ENCODE peak calls at places on chromosomes 5 and 9, in eight cellular contexts. One of them, this sample, is unnamed.

GRCh38 chr5:95081500-95082355 is 203.2 kb downstream of the MCTP1 start:
- DNase-seq in GM23338: peak; percentile 54
- DNase-seq in HCT116: no peak
- DNase-seq in GM23248: peak; percentile 76
- DNase-seq in neural progenitor cell: peak; percentile 21
- DNase-seq in HepG2: peak; percentile 9
- DNase-seq in fibroblast of lung: peak; percentile 85
- DNase-seq in PC-3: peak; percentile 83
- DNase-seq in this sample: peak; percentile 93

GRCh38 chr9:101705135-101705661 is 33.2 kb downstream of the GRIN3A start:
- DNase-seq in GM23338: peak; percentile 86
- DNase-seq in HCT116: no peak
- DNase-seq in GM23248: peak; percentile 31
- DNase-seq in neural progenitor cell: peak; percentile 67
- DNase-seq in HepG2: no peak
- DNase-seq in fibroblast of lung: no peak
- DNase-seq in PC-3: peak; percentile 30
- DNase-seq in this sample: no peak

GRCh38 chr9:107792596-107792995 is 303.0 kb upstream of the KLF4 start:
- DNase-seq in GM23338: no peak
- DNase-seq in HCT116: no peak
- DNase-seq in GM23248: no peak
- DNase-seq in neural progenitor cell: no peak
- DNase-seq in HepG2: no peak
- DNase-seq in fibroblast of lung: no peak
- DNase-seq in PC-3: no peak
- DNase-seq in this sample: no peak

GRCh38 chr5:72394688-72395087 is 74.5 kb downstream of the PTCD2 start:
- DNase-seq in GM23338: peak; percentile 28
- DNase-seq in HCT116: no peak
- DNase-seq in GM23248: peak; percentile 21
- DNase-seq in neural progenitor cell: peak; percentile 14
- DNase-seq in HepG2: no peak
- DNase-seq in fibroblast of lung: peak; percentile 10
- DNase-seq in PC-3: peak; percentile 30
- DNase-seq in this sample: peak; percentile 46

GRCh38 chr9:92044945-92045344 is 70.3 kb downstream of the SPTLC1 start:
- DNase-seq in GM23338: no peak
- DNase-seq in HCT116: no peak
- DNase-seq in GM23248: no peak
- DNase-seq in neural progenitor cell: no peak
- DNase-seq in HepG2: no peak
- DNase-seq in fibroblast of lung: no peak
- DNase-seq in PC-3: no peak
- DNase-seq in this sample: no peak

GRCh38 chr5:179266291-179267070 is 78.8 kb downstream of the ADAMTS2 start:
- DNase-seq in GM23338: no peak
- DNase-seq in HCT116: no peak
- DNase-seq in GM23248: peak; percentile 80
- DNase-seq in neural progenitor cell: no peak
- DNase-seq in HepG2: no peak
- DNase-seq in fibroblast of lung: no peak
- DNase-seq in PC-3: no peak
- DNase-seq in this sample: no peak

GRCh38 chr5:100479079-100479688 is 56.0 kb upstream of the FAM174A start:
- DNase-seq in GM23338: peak; percentile 67
- DNase-seq in HCT116: peak; percentile 43
- DNase-seq in GM23248: peak; percentile 28
- DNase-seq in neural progenitor cell: peak; percentile 49
- DNase-seq in HepG2: peak; percentile 45
- DNase-seq in fibroblast of lung: peak; percentile 15
- DNase-seq in PC-3: peak; percentile 68
- DNase-seq in this sample: peak; percentile 24

GRCh38 chr5:6504677-6505414 is 56.2 kb downstream of the UBE2QL1 start:
- DNase-seq in GM23338: no peak
- DNase-seq in HCT116: no peak
- DNase-seq in GM23248: no peak
- DNase-seq in neural progenitor cell: no peak
- DNase-seq in HepG2: no peak
- DNase-seq in fibroblast of lung: peak; percentile 40
- DNase-seq in PC-3: peak; percentile 99
- DNase-seq in this sample: no peak

GRCh38 chr9:95852059-95853032 is 23.1 kb upstream of the ERCC6L2 start:
- DNase-seq in GM23338: no peak
- DNase-seq in HCT116: no peak
- DNase-seq in GM23248: peak; percentile 75
- DNase-seq in neural progenitor cell: no peak
- DNase-seq in HepG2: no peak
- DNase-seq in fibroblast of lung: peak; percentile 80
- DNase-seq in PC-3: peak; percentile 73
- DNase-seq in this sample: peak; percentile 63

GRCh38 chr9:95067888-95068287 is 249.6 kb downstream of the FANCC start:
- DNase-seq in GM23338: no peak
- DNase-seq in HCT116: no peak
- DNase-seq in GM23248: peak; percentile 56
- DNase-seq in neural progenitor cell: no peak
- DNase-seq in HepG2: no peak
- DNase-seq in fibroblast of lung: no peak
- DNase-seq in PC-3: no peak
- DNase-seq in this sample: no peak

GRCh38 chr5:53381-54174 is 38.4 kb upstream of the PLEKHG4B start:
- DNase-seq in GM23338: peak; percentile 94
- DNase-seq in HCT116: no peak
- DNase-seq in GM23248: peak; percentile 48
- DNase-seq in neural progenitor cell: peak; percentile 95
- DNase-seq in HepG2: no peak
- DNase-seq in fibroblast of lung: peak; percentile 26
- DNase-seq in PC-3: peak; percentile 65
- DNase-seq in this sample: no peak

GRCh38 chr5:9573796-9574195 is 27.9 kb upstream of the SEMA5A start:
- DNase-seq in GM23338: peak; percentile 6
- DNase-seq in HCT116: no peak
- DNase-seq in GM23248: no peak
- DNase-seq in neural progenitor cell: no peak
- DNase-seq in HepG2: no peak
- DNase-seq in fibroblast of lung: no peak
- DNase-seq in PC-3: no peak
- DNase-seq in this sample: no peak

GRCh38 chr5:36402512-36402906 is 100.8 kb upstream of the RANBP3L start:
- DNase-seq in GM23338: no peak
- DNase-seq in HCT116: no peak
- DNase-seq in GM23248: peak; percentile 11
- DNase-seq in neural progenitor cell: no peak
- DNase-seq in HepG2: no peak
- DNase-seq in fibroblast of lung: no peak
- DNase-seq in PC-3: no peak
- DNase-seq in this sample: no peak

GRCh38 chr9:93578844-93579243 is 2.5 kb downstream of the PHF2 start:
- DNase-seq in GM23338: no peak
- DNase-seq in HCT116: no peak
- DNase-seq in GM23248: no peak
- DNase-seq in neural progenitor cell: no peak
- DNase-seq in HepG2: no peak
- DNase-seq in fibroblast of lung: no peak
- DNase-seq in PC-3: no peak
- DNase-seq in this sample: no peak

DNA sequence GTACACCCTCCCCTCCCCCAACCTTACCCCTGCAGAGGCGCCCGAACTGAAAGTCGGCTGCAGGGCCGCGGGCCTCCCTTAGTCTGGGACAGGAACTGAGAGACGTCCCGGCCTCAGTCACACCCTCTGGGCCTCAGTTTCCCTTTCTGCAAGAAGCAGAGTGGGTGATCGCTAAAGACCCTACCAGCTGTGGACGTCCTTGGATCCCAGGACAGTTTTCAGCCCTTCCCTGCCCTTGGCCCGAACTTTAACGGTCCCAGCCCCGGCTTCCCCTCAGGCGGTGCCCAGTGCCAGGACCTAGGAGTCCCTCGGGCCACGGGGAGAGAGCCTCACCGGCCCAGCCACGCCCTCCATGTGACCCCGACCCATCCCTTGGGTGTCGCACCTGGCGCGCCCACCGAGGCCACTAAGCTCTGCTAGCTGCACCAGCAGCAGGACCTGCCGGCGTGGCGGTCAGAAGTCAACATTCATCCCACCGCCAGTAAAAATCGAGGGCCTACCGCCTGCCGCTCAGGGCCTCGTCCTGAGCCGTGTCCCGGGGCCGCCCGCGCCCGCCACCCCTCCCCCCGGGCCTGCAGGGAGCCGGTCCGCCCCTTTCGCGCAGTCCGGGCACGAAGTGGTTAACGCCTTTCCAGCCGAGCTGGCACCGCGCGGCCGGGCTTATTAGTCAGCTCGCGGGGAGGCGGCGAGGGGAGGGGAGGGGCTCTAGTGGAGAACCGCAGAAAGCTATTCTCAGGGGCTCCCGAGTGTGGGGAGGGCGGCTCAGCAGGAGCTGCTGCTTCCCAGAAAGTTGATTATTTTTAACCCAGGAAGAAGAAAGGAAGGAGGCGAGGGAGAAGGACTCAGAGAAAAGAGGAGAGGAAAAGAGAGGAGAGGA is 124.5 kb downstream of the C9orf50 start:
- DNase-seq in GM23338: peak; percentile 98
- DNase-seq in HCT116: peak; percentile 72
- DNase-seq in GM23248: peak; percentile 98
- DNase-seq in neural progenitor cell: peak; percentile 98
- DNase-seq in HepG2: peak; percentile 81
- DNase-seq in fibroblast of lung: peak; percentile 96
- DNase-seq in PC-3: peak; percentile 81
- DNase-seq in this sample: peak; percentile 92
- TF ChIP-seq EZH2 in GM23338: peak; percentile 27
- TF ChIP-seq EZH2 in HCT116: no peak
- TF ChIP-seq EZH2 in GM23248: no peak
- TF ChIP-seq EZH2 in neural progenitor cell: no peak
- TF ChIP-seq EZH2 in HepG2: no peak
- TF ChIP-seq EZH2 in fibroblast of lung: no peak
- TF ChIP-seq EZH2 in PC-3: no peak
- TF ChIP-seq EZH2 in this sample: no peak

GRCh38 chr9:132163876-132164603 is 2.2 kb downstream of the NTNG2 start:
- DNase-seq in GM23338: peak; percentile 63
- DNase-seq in HCT116: no peak
- DNase-seq in GM23248: no peak
- DNase-seq in neural progenitor cell: peak; percentile 67
- DNase-seq in HepG2: no peak
- DNase-seq in fibroblast of lung: no peak
- DNase-seq in PC-3: no peak
- DNase-seq in this sample: no peak
- TF ChIP-seq EZH2 in GM23338: peak; percentile 80
- TF ChIP-seq EZH2 in HCT116: no peak
- TF ChIP-seq EZH2 in GM23248: peak; percentile 91
- TF ChIP-seq EZH2 in neural progenitor cell: peak; percentile 93
- TF ChIP-seq EZH2 in HepG2: peak; percentile 34
- TF ChIP-seq EZH2 in fibroblast of lung: peak; percentile 86
- TF ChIP-seq EZH2 in PC-3: peak; percentile 90
- TF ChIP-seq EZH2 in this sample: peak; percentile 54

GRCh38 chr5:170446365-170446764 is 57.2 kb upstream of the KCNMB1 start:
- DNase-seq in GM23338: no peak
- DNase-seq in HCT116: no peak
- DNase-seq in GM23248: no peak
- DNase-seq in neural progenitor cell: no peak
- DNase-seq in HepG2: no peak
- DNase-seq in fibroblast of lung: no peak
- DNase-seq in PC-3: no peak
- DNase-seq in this sample: no peak
- TF ChIP-seq EZH2 in GM23338: no peak
- TF ChIP-seq EZH2 in HCT116: no peak
- TF ChIP-seq EZH2 in GM23248: no peak
- TF ChIP-seq EZH2 in neural progenitor cell: no peak
- TF ChIP-seq EZH2 in HepG2: no peak
- TF ChIP-seq EZH2 in fibroblast of lung: no peak
- TF ChIP-seq EZH2 in PC-3: no peak
- TF ChIP-seq EZH2 in this sample: no peak

GRCh38 chr5:175655411-175655810 is 2.5 kb upstream of the HRH2 start:
- DNase-seq in GM23338: no peak
- DNase-seq in HCT116: no peak
- DNase-seq in GM23248: no peak
- DNase-seq in neural progenitor cell: no peak
- DNase-seq in HepG2: no peak
- DNase-seq in fibroblast of lung: no peak
- DNase-seq in PC-3: no peak
- DNase-seq in this sample: no peak

GRCh38 chr5:175656966-175657365 is 905 bp upstream of the HRH2 start:
- DNase-seq in GM23338: no peak
- DNase-seq in HCT116: no peak
- DNase-seq in GM23248: no peak
- DNase-seq in neural progenitor cell: no peak
- DNase-seq in HepG2: no peak
- DNase-seq in fibroblast of lung: no peak
- DNase-seq in PC-3: no peak
- DNase-seq in this sample: no peak

GRCh38 chr5:175659546-175660248 is 1.8 kb downstream of the HRH2 start:
- DNase-seq in GM23338: no peak
- DNase-seq in HCT116: no peak
- DNase-seq in GM23248: no peak
- DNase-seq in neural progenitor cell: no peak
- DNase-seq in HepG2: no peak
- DNase-seq in fibroblast of lung: no peak
- DNase-seq in PC-3: no peak
- DNase-seq in this sample: no peak

GRCh38 chr5:175657593-175658271 is at the start of gene HRH2:
- DNase-seq in GM23338: peak; percentile 78
- DNase-seq in HCT116: no peak
- DNase-seq in GM23248: no peak
- DNase-seq in neural progenitor cell: peak; percentile 56
- DNase-seq in HepG2: no peak
- DNase-seq in fibroblast of lung: peak; percentile 14
- DNase-seq in PC-3: no peak
- DNase-seq in this sample: no peak

GRCh38 chr5:175658299-175659145 is 651 bp downstream of the HRH2 start:
- DNase-seq in GM23338: peak; percentile 63
- DNase-seq in HCT116: no peak
- DNase-seq in GM23248: no peak
- DNase-seq in neural progenitor cell: peak; percentile 58
- DNase-seq in HepG2: no peak
- DNase-seq in fibroblast of lung: no peak
- DNase-seq in PC-3: no peak
- DNase-seq in this sample: no peak
- TF ChIP-seq EZH2 in GM23338: peak; percentile 16
- TF ChIP-seq EZH2 in HCT116: no peak
- TF ChIP-seq EZH2 in GM23248: no peak
- TF ChIP-seq EZH2 in neural progenitor cell: peak; percentile 77
- TF ChIP-seq EZH2 in HepG2: no peak
- TF ChIP-seq EZH2 in fibroblast of lung: no peak
- TF ChIP-seq EZH2 in PC-3: no peak
- TF ChIP-seq EZH2 in this sample: no peak

GRCh38 chr9:34957492-34958410 is at the start of gene PHF24:
- DNase-seq in GM23338: peak; percentile 57
- DNase-seq in HCT116: no peak
- DNase-seq in GM23248: peak; percentile 62
- DNase-seq in neural progenitor cell: peak; percentile 78
- DNase-seq in HepG2: no peak
- DNase-seq in fibroblast of lung: no peak
- DNase-seq in PC-3: no peak
- DNase-seq in this sample: no peak
- TF ChIP-seq EZH2 in GM23338: no peak
- TF ChIP-seq EZH2 in HCT116: no peak
- TF ChIP-seq EZH2 in GM23248: peak; percentile 70
- TF ChIP-seq EZH2 in neural progenitor cell: peak; percentile 58
- TF ChIP-seq EZH2 in HepG2: peak; percentile 44
- TF ChIP-seq EZH2 in fibroblast of lung: peak; percentile 86
- TF ChIP-seq EZH2 in PC-3: no peak
- TF ChIP-seq EZH2 in this sample: peak; percentile 81

This sample was measured in endothelial cell of umbilical vein.